ENCODE peak calls at places on chromosomes 6 and 20, in seven cellular contexts. N is CD4-positive, alpha-beta memory T cell; H is RWPE1; Q is mesendoderm; S is uterus; L is HL-60; D is body of pancreas. F is an unnamed sample.
A peak's percentile ranks its signal among the peaks of the same experiment; 100 is the strongest.

GRCh38 chr20:57323034-57323433 is 6.6 kb upstream of the SPO11 start:
- DNase-seq in N (no peak), H (peak; percentile 93), Q (peak; percentile 93), S (peak; percentile 76), L (no peak), D (no peak), F (no peak)

GRCh38 chr20:61686081-61686936 is 379.4 kb downstream of the TAF4 start:
- DNase-seq in N (no peak), H (no peak), Q (no peak), S (no peak), L (no peak), D (no peak), F (no peak)

GRCh38 chr6:54307412-54308036 is 717 bp upstream of the TINAG start:
- DNase-seq in N (no peak), H (no peak), Q (no peak), S (no peak), L (no peak), D (no peak), F (no peak)

GRCh38 chr6:131911951-131912350 is 39.2 kb downstream of the CCN2 start:
- DNase-seq in N (no peak), H (no peak), Q (no peak), S (no peak), L (no peak), D (no peak), F (no peak)

GRCh38 chr6:153941768-153942167 is 97.3 kb upstream of the OPRM1 start:
- DNase-seq in N (no peak), H (no peak), Q (no peak), S (no peak), L (no peak), D (peak; percentile 13), F (no peak)

GRCh38 chr20:38023181-38024085 is 9.8 kb downstream of the TTI1 start:
- DNase-seq in N (no peak), H (no peak), Q (no peak), S (no peak), L (peak; percentile 45), D (no peak), F (no peak)

GRCh38 chr6:116217069-116217468 is 36.8 kb downstream of the TSPYL4 start:
- DNase-seq in N (peak; percentile 36), H (peak; percentile 17), Q (peak; percentile 47), S (no peak), L (no peak), D (no peak), F (no peak)

GRCh38 chr20:1327241-1327653 is 1.7 kb downstream of the SDCBP2 start:
- DNase-seq in N (no peak), H (no peak), Q (no peak), S (peak; percentile 93), L (peak; percentile 23), D (peak; percentile 33), F (peak; percentile 60)

GRCh38 chr6:8182209-8182845 is 80.0 kb upstream of the EEF1E1 start:
- DNase-seq in N (no peak), H (no peak), Q (no peak), S (no peak), L (peak; percentile 10), D (no peak), F (no peak)

GRCh38 chr6:107330190-107330589 is 129.2 kb downstream of the PDSS2 start:
- DNase-seq in N (no peak), H (no peak), Q (no peak), S (no peak), L (no peak), D (no peak), F (no peak)

GRCh38 chr20:24935786-24936525 is 13.1 kb upstream of the CST7 start:
- DNase-seq in N (no peak), H (no peak), Q (no peak), S (no peak), L (no peak), D (no peak), F (no peak)

GRCh38 chr6:14038636-14039035 is 78.9 kb upstream of the CD83 start:
- DNase-seq in N (no peak), H (no peak), Q (no peak), S (no peak), L (no peak), D (no peak), F (no peak)

GRCh38 chr6:64733433-64733832 is 973.6 kb downstream of the EYS start:
- DNase-seq in N (no peak), H (no peak), Q (peak; percentile 33), S (no peak), L (no peak), D (no peak), F (no peak)

GRCh38 chr6:103113416-103113815 is 1719.9 kb downstream of the GRIK2 start:
- DNase-seq in N (no peak), H (peak; percentile 1), Q (no peak), S (no peak), L (no peak), D (no peak), F (no peak)

GRCh38 chr20:53316221-53316937 is 277.3 kb downstream of the ZNF217 start:
- DNase-seq in N (no peak), H (no peak), Q (peak; percentile 50), S (no peak), L (no peak), D (no peak), F (no peak)

GRCh38 chr20:22418738-22419137 is 165.6 kb downstream of the FOXA2 start:
- DNase-seq in N (no peak), H (no peak), Q (no peak), S (no peak), L (no peak), D (peak; percentile 23), F (no peak)

GRCh38 chr20:13644010-13644409 is 5.3 kb upstream of the TASP1 start:
- DNase-seq in N (no peak), H (no peak), Q (no peak), S (no peak), L (no peak), D (no peak), F (no peak)

GRCh38 chr6:144294016-144294415 is 8.9 kb downstream of the UTRN start:
- DNase-seq in N (no peak), H (peak; percentile 42), Q (no peak), S (no peak), L (no peak), D (no peak), F (no peak)

GRCh38 chr20:3728354-3728753 is 4.1 kb upstream of the HSPA12B start:
- DNase-seq in N (no peak), H (no peak), Q (no peak), S (no peak), L (no peak), D (no peak), F (no peak)

GRCh38 chr20:3729811-3730550 is 2.5 kb upstream of the HSPA12B start:
- DNase-seq in N (no peak), H (no peak), Q (no peak), S (no peak), L (no peak), D (no peak), F (no peak)

GRCh38 chr20:3729378-3729777 is 3.1 kb upstream of the HSPA12B start:
- DNase-seq in N (no peak), H (no peak), Q (no peak), S (no peak), L (no peak), D (no peak), F (no peak)

GRCh38 chr20:3728876-3729275 is 3.6 kb upstream of the HSPA12B start:
- DNase-seq in N (no peak), H (no peak), Q (no peak), S (no peak), L (no peak), D (no peak), F (no peak)

DNA sequence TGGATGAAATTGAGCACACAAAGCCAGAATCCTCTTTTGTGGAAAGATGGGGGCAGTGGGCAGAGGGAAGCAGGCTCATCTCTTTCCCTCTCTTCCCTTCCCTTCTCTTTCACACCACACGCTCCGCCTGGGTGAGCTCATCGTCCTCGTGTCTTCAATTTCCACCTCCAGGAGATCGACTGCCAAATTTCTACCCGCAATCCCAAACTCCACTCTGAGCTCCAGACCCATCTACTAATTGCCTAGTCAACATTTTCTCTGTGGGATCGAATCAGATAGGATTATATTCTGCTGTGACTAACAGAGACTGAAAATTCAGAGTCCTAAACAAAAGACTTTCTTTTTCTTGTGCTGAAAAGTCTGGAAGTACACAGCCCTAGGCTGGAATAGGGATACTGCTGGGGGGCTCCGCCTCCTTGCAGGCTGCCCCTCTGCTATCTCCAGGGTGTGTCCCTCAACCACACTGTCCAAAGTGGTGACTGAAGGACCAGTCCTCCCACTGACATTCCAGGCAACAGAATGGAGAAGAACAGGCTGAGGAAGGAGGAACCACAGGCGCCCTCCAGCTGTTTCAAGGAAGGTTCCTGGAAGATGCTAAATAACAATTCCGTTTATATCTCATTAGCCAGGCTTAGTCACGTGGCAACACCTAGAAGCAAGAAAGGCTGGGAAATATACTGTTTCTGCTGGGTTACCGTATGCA is 5.0 kb upstream of the HSPA12B start:
- DNase-seq in N (no peak), H (no peak), Q (peak; percentile 31), S (peak; percentile 75), L (no peak), D (no peak), F (no peak)
- H3K27ac ChIP-seq in N (no peak overlapping the region), H (no peak overlapping the region), Q (no peak overlapping the region), S (peak overlapping the region; percentile 87), L (no peak overlapping the region), D (no peak overlapping the region), F (no peak overlapping the region)

GRCh38 chr20:10666221-10667076 is 7.3 kb downstream of the JAG1 start:
- DNase-seq in N (no peak), H (no peak), Q (no peak), S (peak; percentile 12), L (no peak), D (no peak), F (no peak)

GRCh38 chr20:10665791-10666190 is 8.0 kb downstream of the JAG1 start:
- DNase-seq in N (no peak), H (peak; percentile 43), Q (peak; percentile 51), S (peak; percentile 36), L (no peak), D (no peak), F (no peak)

GRCh38 chr20:10668677-10669368 is 5.0 kb downstream of the JAG1 start:
- DNase-seq in N (no peak), H (no peak), Q (no peak), S (no peak), L (no peak), D (no peak), F (no peak)

GRCh38 chr20:10667560-10668167 is 6.1 kb downstream of the JAG1 start:
- DNase-seq in N (no peak), H (peak; percentile 49), Q (no peak), S (peak; percentile 7), L (no peak), D (no peak), F (no peak)

DNA sequence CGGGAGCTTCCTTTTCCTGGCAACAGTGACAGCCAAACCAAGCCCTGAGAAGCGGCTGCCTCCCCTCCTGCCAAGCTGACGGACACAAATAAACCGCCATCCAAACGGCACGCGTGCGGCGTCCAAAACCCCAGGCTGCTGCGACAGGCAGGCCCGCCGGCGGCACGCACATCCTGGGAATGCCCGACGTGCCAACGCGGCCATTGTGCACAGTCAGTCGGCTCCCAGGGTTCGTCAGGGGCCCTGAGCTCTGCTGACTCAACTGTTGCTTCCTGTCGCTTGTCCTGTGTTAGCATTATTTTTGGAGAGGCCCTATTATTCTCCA is 6.8 kb downstream of the JAG1 start:
- DNase-seq in N (no peak), H (peak; percentile 35), Q (no peak), S (peak; percentile 59), L (no peak), D (no peak), F (no peak)
- H3K27ac ChIP-seq in N (no peak overlapping the region), H (peak overlapping the region; percentile 96), Q (no peak overlapping the region), S (peak overlapping the region; percentile 61), L (no peak overlapping the region), D (peak overlapping the region; percentile 73), F (peak overlapping the region; percentile 42)

GRCh38 chr6:3296537-3297453 is 38.0 kb downstream of the PSMG4 start:
- DNase-seq in N (no peak), H (no peak), Q (no peak), S (peak; percentile 13), L (no peak), D (no peak), F (no peak)
- H3K27ac ChIP-seq in N (no peak overlapping the region), H (no peak overlapping the region), Q (no peak overlapping the region), S (no peak overlapping the region), L (no peak overlapping the region), D (no peak overlapping the region), F (no peak overlapping the region)

GRCh38 chr6:156655267-156655918 is 121.8 kb upstream of the ARID1B start:
- DNase-seq in N (no peak), H (no peak), Q (peak; percentile 22), S (no peak), L (no peak), D (no peak), F (no peak)
- H3K27ac ChIP-seq in N (no peak overlapping the region), H (no peak overlapping the region), Q (no peak overlapping the region), S (no peak overlapping the region), L (no peak overlapping the region), D (no peak overlapping the region), F (no peak overlapping the region)